ENCODE peak calls at places on chromosomes 5 and 9, in ten cellular contexts. One of them, this sample, is unnamed.

GRCh38 chr5:141637693-141638419 is 1.1 kb downstream of the RELL2 start:
- DNase-seq in HFFc6: no peak
- DNase-seq in fibroblast of pulmonary artery: peak
- DNase-seq in neural crest cell: peak
- DNase-seq in heart right ventricle: peak
- DNase-seq in astrocyte: peak
- DNase-seq in lower lobe of right lung: peak
- DNase-seq in mesothelial cell of epicardium: no peak
- DNase-seq in Caco-2: peak
- DNase-seq in AG04450: no peak
- DNase-seq in this sample: peak

GRCh38 chr9:135066291-135066690 is 21.2 kb upstream of the OLFM1 start:
- DNase-seq in mesothelial cell of epicardium: no peak
- DNase-seq in AG04450: no peak
- DNase-seq in fibroblast of pulmonary artery: no peak
- DNase-seq in Caco-2: peak
- DNase-seq in astrocyte: no peak
- DNase-seq in HFFc6: no peak
- DNase-seq in heart right ventricle: no peak
- DNase-seq in neural crest cell: no peak
- DNase-seq in lower lobe of right lung: peak
- DNase-seq in this sample: no peak

GRCh38 chr5:56638061-56638621 is 177.2 kb upstream of the MAP3K1 start:
- DNase-seq in neural crest cell: no peak
- DNase-seq in Caco-2: peak
- DNase-seq in lower lobe of right lung: no peak
- DNase-seq in heart right ventricle: no peak
- DNase-seq in HFFc6: no peak
- DNase-seq in astrocyte: no peak
- DNase-seq in mesothelial cell of epicardium: no peak
- DNase-seq in fibroblast of pulmonary artery: no peak
- DNase-seq in AG04450: no peak
- DNase-seq in this sample: no peak

GRCh38 chr5:145568581-145568980 is 266.6 kb downstream of the PRELID2 start:
- DNase-seq in AG04450: peak
- DNase-seq in fibroblast of pulmonary artery: peak
- DNase-seq in neural crest cell: no peak
- DNase-seq in astrocyte: no peak
- DNase-seq in lower lobe of right lung: no peak
- DNase-seq in heart right ventricle: no peak
- DNase-seq in Caco-2: no peak
- DNase-seq in HFFc6: no peak
- DNase-seq in mesothelial cell of epicardium: no peak
- DNase-seq in this sample: no peak

GRCh38 chr5:145245354-145245753 is 589.8 kb downstream of the PRELID2 start:
- DNase-seq in Caco-2: no peak
- DNase-seq in AG04450: no peak
- DNase-seq in fibroblast of pulmonary artery: peak
- DNase-seq in lower lobe of right lung: no peak
- DNase-seq in neural crest cell: no peak
- DNase-seq in astrocyte: no peak
- DNase-seq in mesothelial cell of epicardium: no peak
- DNase-seq in HFFc6: no peak
- DNase-seq in heart right ventricle: no peak
- DNase-seq in this sample: no peak

GRCh38 chr5:59098743-59099142 is 515.9 kb downstream of the RAB3C start:
- DNase-seq in Caco-2: no peak
- DNase-seq in mesothelial cell of epicardium: no peak
- DNase-seq in heart right ventricle: no peak
- DNase-seq in fibroblast of pulmonary artery: no peak
- DNase-seq in HFFc6: no peak
- DNase-seq in neural crest cell: no peak
- DNase-seq in AG04450: no peak
- DNase-seq in lower lobe of right lung: no peak
- DNase-seq in astrocyte: no peak
- DNase-seq in this sample: no peak

GRCh38 chr9:111598730-111599091 is 736 bp downstream of the PTGR1 start:
- DNase-seq in HFFc6: peak
- DNase-seq in Caco-2: peak
- DNase-seq in heart right ventricle: peak
- DNase-seq in lower lobe of right lung: peak
- DNase-seq in mesothelial cell of epicardium: no peak
- DNase-seq in neural crest cell: no peak
- DNase-seq in fibroblast of pulmonary artery: peak
- DNase-seq in astrocyte: peak
- DNase-seq in AG04450: no peak
- DNase-seq in this sample: no peak

GRCh38 chr9:101707708-101708107 is 30.7 kb downstream of the GRIN3A start:
- DNase-seq in fibroblast of pulmonary artery: no peak
- DNase-seq in HFFc6: no peak
- DNase-seq in mesothelial cell of epicardium: no peak
- DNase-seq in Caco-2: no peak
- DNase-seq in heart right ventricle: no peak
- DNase-seq in AG04450: no peak
- DNase-seq in lower lobe of right lung: no peak
- DNase-seq in astrocyte: no peak
- DNase-seq in neural crest cell: no peak
- DNase-seq in this sample: no peak

GRCh38 chr9:72577212-72577753 is 55.9 kb downstream of the TMC1 start:
- DNase-seq in lower lobe of right lung: no peak
- DNase-seq in Caco-2: no peak
- DNase-seq in AG04450: peak
- DNase-seq in HFFc6: peak
- DNase-seq in astrocyte: peak
- DNase-seq in fibroblast of pulmonary artery: peak
- DNase-seq in neural crest cell: no peak
- DNase-seq in heart right ventricle: peak
- DNase-seq in mesothelial cell of epicardium: no peak
- DNase-seq in this sample: no peak

GRCh38 chr9:72579880-72580570 is 58.6 kb downstream of the TMC1 start:
- DNase-seq in heart right ventricle: no peak
- DNase-seq in mesothelial cell of epicardium: no peak
- DNase-seq in astrocyte: peak
- DNase-seq in Caco-2: no peak
- DNase-seq in fibroblast of pulmonary artery: peak
- DNase-seq in lower lobe of right lung: no peak
- DNase-seq in neural crest cell: no peak
- DNase-seq in AG04450: no peak
- DNase-seq in HFFc6: peak
- DNase-seq in this sample: no peak

GRCh38 chr9:72575673-72576072 is 54.3 kb downstream of the TMC1 start:
- DNase-seq in astrocyte: no peak
- DNase-seq in lower lobe of right lung: no peak
- DNase-seq in heart right ventricle: no peak
- DNase-seq in HFFc6: no peak
- DNase-seq in neural crest cell: no peak
- DNase-seq in fibroblast of pulmonary artery: no peak
- DNase-seq in AG04450: no peak
- DNase-seq in Caco-2: no peak
- DNase-seq in mesothelial cell of epicardium: no peak
- DNase-seq in this sample: no peak

GRCh38 chr9:72576087-72576486 is 54.7 kb downstream of the TMC1 start:
- DNase-seq in mesothelial cell of epicardium: no peak
- DNase-seq in HFFc6: no peak
- DNase-seq in neural crest cell: no peak
- DNase-seq in heart right ventricle: no peak
- DNase-seq in astrocyte: no peak
- DNase-seq in fibroblast of pulmonary artery: no peak
- DNase-seq in Caco-2: no peak
- DNase-seq in lower lobe of right lung: no peak
- DNase-seq in AG04450: no peak
- DNase-seq in this sample: no peak

DNA sequence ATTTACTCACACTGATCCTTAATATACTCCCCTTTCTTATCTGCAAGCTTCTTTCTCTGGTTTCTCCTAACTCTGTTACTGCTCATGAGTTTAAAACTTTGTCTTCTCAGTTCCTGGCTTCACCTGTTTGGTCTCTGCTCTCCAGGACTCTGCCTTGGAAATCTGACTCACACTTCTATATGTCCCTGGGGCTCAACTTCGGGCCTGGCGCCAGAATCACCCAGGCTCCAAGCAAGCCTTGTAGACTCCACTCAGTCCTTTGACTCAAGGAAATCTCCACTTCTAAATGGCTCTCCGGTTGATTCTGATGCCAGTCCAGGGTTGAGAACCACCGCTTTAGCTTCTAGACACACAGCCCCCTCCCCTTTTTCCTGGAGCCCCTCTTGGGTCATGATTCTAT is 57.8 kb downstream of the TMC1 start:
- DNase-seq in Caco-2: no peak
- DNase-seq in HFFc6: peak
- DNase-seq in neural crest cell: no peak
- DNase-seq in mesothelial cell of epicardium: no peak
- DNase-seq in AG04450: no peak
- DNase-seq in astrocyte: peak
- DNase-seq in heart right ventricle: peak
- DNase-seq in fibroblast of pulmonary artery: peak
- DNase-seq in lower lobe of right lung: no peak
- DNase-seq in this sample: no peak
- TF ChIP-seq CTCF in Caco-2: no peak
- TF ChIP-seq CTCF in HFFc6: no peak
- TF ChIP-seq CTCF in neural crest cell: no peak
- TF ChIP-seq CTCF in mesothelial cell of epicardium: no peak
- TF ChIP-seq CTCF in AG04450: no peak
- TF ChIP-seq CTCF in astrocyte: no peak
- TF ChIP-seq CTCF in heart right ventricle: no peak
- TF ChIP-seq CTCF in fibroblast of pulmonary artery: no peak
- TF ChIP-seq CTCF in lower lobe of right lung: no peak
- TF ChIP-seq CTCF in this sample: no peak

DNA sequence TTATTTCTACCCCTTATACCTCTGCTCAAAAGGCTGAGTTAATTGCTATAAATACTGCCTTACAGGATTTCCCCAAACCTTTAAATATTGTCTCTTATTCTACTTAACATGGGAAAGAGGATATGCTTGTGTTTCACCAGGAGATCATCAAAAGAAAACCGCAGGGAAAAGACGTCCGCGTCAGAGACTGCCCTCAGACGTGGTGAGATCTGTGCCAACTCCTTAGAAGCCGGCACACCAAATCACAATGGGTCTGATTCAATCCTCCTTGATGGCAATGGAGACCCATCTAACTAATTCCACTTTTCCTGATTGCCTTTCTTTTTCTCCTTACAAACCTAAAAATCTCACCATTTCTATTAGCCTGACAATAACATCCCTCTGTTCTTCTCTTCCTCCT is 55.0 kb downstream of the SH3PXD2B start:
- DNase-seq in neural crest cell: no peak
- DNase-seq in mesothelial cell of epicardium: no peak
- DNase-seq in AG04450: no peak
- DNase-seq in HFFc6: no peak
- DNase-seq in heart right ventricle: no peak
- DNase-seq in astrocyte: peak
- DNase-seq in lower lobe of right lung: no peak
- DNase-seq in Caco-2: no peak
- DNase-seq in fibroblast of pulmonary artery: no peak
- DNase-seq in this sample: no peak
- TF ChIP-seq CTCF in neural crest cell: no peak
- TF ChIP-seq CTCF in mesothelial cell of epicardium: no peak
- TF ChIP-seq CTCF in AG04450: no peak
- TF ChIP-seq CTCF in HFFc6: no peak
- TF ChIP-seq CTCF in heart right ventricle: no peak
- TF ChIP-seq CTCF in astrocyte: no peak
- TF ChIP-seq CTCF in lower lobe of right lung: no peak
- TF ChIP-seq CTCF in Caco-2: no peak
- TF ChIP-seq CTCF in fibroblast of pulmonary artery: no peak
- TF ChIP-seq CTCF in this sample: no peak

GRCh38 chr5:67244345-67244793 is 47.8 kb upstream of the CD180 start:
- DNase-seq in fibroblast of pulmonary artery: peak
- DNase-seq in mesothelial cell of epicardium: no peak
- DNase-seq in astrocyte: no peak
- DNase-seq in lower lobe of right lung: no peak
- DNase-seq in HFFc6: no peak
- DNase-seq in AG04450: no peak
- DNase-seq in heart right ventricle: peak
- DNase-seq in Caco-2: no peak
- DNase-seq in neural crest cell: no peak
- DNase-seq in this sample: no peak

GRCh38 chr5:67245259-67245846 is 48.8 kb upstream of the CD180 start:
- DNase-seq in HFFc6: no peak
- DNase-seq in astrocyte: no peak
- DNase-seq in Caco-2: no peak
- DNase-seq in heart right ventricle: no peak
- DNase-seq in neural crest cell: no peak
- DNase-seq in AG04450: no peak
- DNase-seq in mesothelial cell of epicardium: no peak
- DNase-seq in lower lobe of right lung: no peak
- DNase-seq in fibroblast of pulmonary artery: no peak
- DNase-seq in this sample: no peak

GRCh38 chr5:67246546-67246945 is 49.9 kb upstream of the CD180 start:
- DNase-seq in AG04450: no peak
- DNase-seq in neural crest cell: no peak
- DNase-seq in fibroblast of pulmonary artery: no peak
- DNase-seq in Caco-2: no peak
- DNase-seq in lower lobe of right lung: no peak
- DNase-seq in astrocyte: no peak
- DNase-seq in HFFc6: no peak
- DNase-seq in heart right ventricle: no peak
- DNase-seq in mesothelial cell of epicardium: no peak
- DNase-seq in this sample: no peak

GRCh38 chr5:67243944-67244343 is 47.3 kb upstream of the CD180 start:
- DNase-seq in HFFc6: no peak
- DNase-seq in astrocyte: no peak
- DNase-seq in AG04450: no peak
- DNase-seq in fibroblast of pulmonary artery: no peak
- DNase-seq in lower lobe of right lung: no peak
- DNase-seq in neural crest cell: no peak
- DNase-seq in mesothelial cell of epicardium: no peak
- DNase-seq in Caco-2: no peak
- DNase-seq in heart right ventricle: no peak
- DNase-seq in this sample: no peak

DNA sequence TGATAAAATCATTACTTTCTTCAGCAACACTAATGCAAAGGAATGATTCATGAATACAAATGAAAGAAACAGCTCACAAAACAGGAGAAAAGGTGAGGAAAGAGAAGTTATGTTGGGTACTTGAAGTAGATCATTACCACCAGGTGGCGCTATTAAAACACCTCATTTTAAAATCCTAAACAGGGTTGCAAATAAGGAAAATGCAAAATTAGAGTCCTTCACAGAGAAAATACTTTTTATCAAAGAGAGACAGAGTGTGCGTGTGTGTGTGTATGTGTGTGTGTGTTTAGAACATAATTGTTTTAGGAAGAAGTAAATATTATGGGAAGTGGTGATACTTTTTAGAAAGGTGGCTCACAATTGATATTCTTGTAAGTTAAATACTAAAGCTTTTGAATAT is 49.5 kb upstream of the CD180 start:
- DNase-seq in AG04450: peak
- DNase-seq in heart right ventricle: peak
- DNase-seq in fibroblast of pulmonary artery: peak
- DNase-seq in mesothelial cell of epicardium: no peak
- DNase-seq in lower lobe of right lung: no peak
- DNase-seq in Caco-2: no peak
- DNase-seq in astrocyte: peak
- DNase-seq in neural crest cell: peak
- DNase-seq in HFFc6: peak
- DNase-seq in this sample: no peak
- TF ChIP-seq CTCF in AG04450: peak
- TF ChIP-seq CTCF in heart right ventricle: peak
- TF ChIP-seq CTCF in fibroblast of pulmonary artery: peak
- TF ChIP-seq CTCF in mesothelial cell of epicardium: peak
- TF ChIP-seq CTCF in lower lobe of right lung: peak
- TF ChIP-seq CTCF in Caco-2: peak
- TF ChIP-seq CTCF in astrocyte: peak
- TF ChIP-seq CTCF in neural crest cell: peak
- TF ChIP-seq CTCF in HFFc6: peak
- TF ChIP-seq CTCF in this sample: peak

DNA sequence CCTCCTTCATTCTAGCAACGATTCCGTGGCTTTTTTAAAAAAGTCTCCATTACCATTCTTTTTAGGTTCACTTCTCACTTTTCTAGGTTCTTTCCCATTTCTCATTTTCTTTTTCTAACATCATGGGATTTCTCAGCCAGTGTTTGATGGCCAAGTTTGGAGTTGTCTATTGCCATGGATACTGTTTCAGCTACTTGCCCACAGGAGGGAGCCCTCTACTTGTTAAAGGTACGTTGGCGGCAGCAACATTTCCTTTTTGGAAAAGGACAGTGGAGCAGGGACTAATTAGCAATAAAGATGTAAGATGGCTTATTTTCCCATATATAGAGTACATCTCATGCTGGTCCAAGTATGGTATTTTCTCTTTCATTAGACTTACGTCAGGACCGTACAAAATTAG is 2257.5 kb upstream of the C9orf72 start:
- DNase-seq in AG04450: no peak
- DNase-seq in mesothelial cell of epicardium: no peak
- DNase-seq in heart right ventricle: no peak
- DNase-seq in lower lobe of right lung: no peak
- DNase-seq in Caco-2: peak
- DNase-seq in astrocyte: peak
- DNase-seq in HFFc6: peak
- DNase-seq in fibroblast of pulmonary artery: peak
- DNase-seq in neural crest cell: peak
- DNase-seq in this sample: no peak
- TF ChIP-seq CTCF in AG04450: peak
- TF ChIP-seq CTCF in mesothelial cell of epicardium: peak
- TF ChIP-seq CTCF in heart right ventricle: no peak
- TF ChIP-seq CTCF in lower lobe of right lung: peak
- TF ChIP-seq CTCF in Caco-2: peak
- TF ChIP-seq CTCF in astrocyte: peak
- TF ChIP-seq CTCF in HFFc6: peak
- TF ChIP-seq CTCF in fibroblast of pulmonary artery: peak
- TF ChIP-seq CTCF in neural crest cell: peak
- TF ChIP-seq CTCF in this sample: peak

This sample was measured in type B pancreatic cell.